ENCODE peak calls at places on chromosomes 6 and 20, in four cellular contexts. One of them, this sample, is unnamed. For H3K4me1, the result is how much of the 10 kb centered on the place peaks cover.

GRCh38 chr6:109121411-109121810 is 26.1 kb downstream of the CEP57L1 start:
- DNase-seq in ovary: no peak
- DNase-seq in tibial nerve: no peak
- DNase-seq in endothelial cell of umbilical vein: peak
- DNase-seq in this sample: no peak

GRCh38 chr6:71608646-71609045 is 277.7 kb upstream of the RIMS1 start:
- DNase-seq in tibial nerve: no peak
- DNase-seq in endothelial cell of umbilical vein: no peak
- DNase-seq in ovary: no peak
- DNase-seq in this sample: no peak

GRCh38 chr6:126546771-126547170 is 206.9 kb downstream of the CENPW start:
- DNase-seq in ovary: no peak
- DNase-seq in tibial nerve: no peak
- DNase-seq in endothelial cell of umbilical vein: no peak
- DNase-seq in this sample: no peak

GRCh38 chr6:58113960-58114359 is 796.5 kb downstream of the PRIM2 start:
- DNase-seq in endothelial cell of umbilical vein: no peak
- DNase-seq in ovary: no peak
- DNase-seq in tibial nerve: no peak
- DNase-seq in this sample: no peak

GRCh38 chr6:41332842-41333736 is 2.3 kb upstream of the NCR2 start:
- DNase-seq in tibial nerve: no peak
- DNase-seq in endothelial cell of umbilical vein: no peak
- DNase-seq in ovary: no peak
- DNase-seq in this sample: no peak

GRCh38 chr6:82118150-82118562 is 129.4 kb downstream of the IBTK start:
- DNase-seq in tibial nerve: no peak
- DNase-seq in endothelial cell of umbilical vein: no peak
- DNase-seq in ovary: no peak
- DNase-seq in this sample: no peak

GRCh38 chr6:161417712-161418457 is 144.0 kb upstream of the AGPAT4 start:
- DNase-seq in ovary: peak
- DNase-seq in tibial nerve: peak
- DNase-seq in endothelial cell of umbilical vein: no peak
- DNase-seq in this sample: no peak

GRCh38 chr6:87200469-87201174 is 45.3 kb downstream of the ZNF292 start:
- DNase-seq in endothelial cell of umbilical vein: no peak
- DNase-seq in tibial nerve: no peak
- DNase-seq in ovary: no peak
- DNase-seq in this sample: no peak

DNA sequence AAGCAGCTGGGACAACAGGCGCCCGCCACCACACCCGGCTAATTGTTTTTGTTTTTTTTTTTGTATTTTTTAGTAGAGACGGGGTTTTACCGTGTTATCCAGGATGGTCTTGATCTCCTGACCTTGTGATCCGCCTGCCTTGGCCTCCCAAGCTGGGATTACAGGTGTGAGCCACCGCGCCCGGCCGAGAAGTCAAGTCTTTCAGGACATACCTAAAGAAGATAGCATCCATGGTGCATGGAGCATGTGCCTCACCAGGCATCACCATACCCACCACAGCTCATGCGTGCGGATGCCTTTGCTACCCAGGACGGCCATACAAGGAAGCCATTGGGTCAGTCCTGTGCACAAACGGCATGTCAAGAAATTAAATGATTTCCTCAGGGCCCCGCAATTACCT is 60.8 kb downstream of the DACT2 start:
- DNase-seq in ovary: no peak
- DNase-seq in tibial nerve: no peak
- DNase-seq in endothelial cell of umbilical vein: no peak
- DNase-seq in this sample: no peak
- TF ChIP-seq POLR2A in ovary: no peak
- TF ChIP-seq POLR2A in tibial nerve: no peak
- TF ChIP-seq POLR2A in endothelial cell of umbilical vein: no peak
- TF ChIP-seq POLR2A in this sample: no peak

GRCh38 chr20:62062661-62063600 is 2.8 kb downstream of the TAF4 start:
- DNase-seq in ovary: no peak
- DNase-seq in endothelial cell of umbilical vein: no peak
- DNase-seq in tibial nerve: no peak
- DNase-seq in this sample: peak

GRCh38 chr20:62061851-62062418 is 3.7 kb downstream of the TAF4 start:
- DNase-seq in tibial nerve: no peak
- DNase-seq in ovary: no peak
- DNase-seq in endothelial cell of umbilical vein: no peak
- DNase-seq in this sample: peak

GRCh38 chr20:62064788-62065668 is 653 bp downstream of the TAF4 start:
- DNase-seq in ovary: no peak
- DNase-seq in tibial nerve: no peak
- DNase-seq in endothelial cell of umbilical vein: no peak
- DNase-seq in this sample: peak

GRCh38 chr20:62063981-62064787 is 1.5 kb downstream of the TAF4 start:
- DNase-seq in ovary: no peak
- DNase-seq in endothelial cell of umbilical vein: no peak
- DNase-seq in tibial nerve: no peak
- DNase-seq in this sample: peak

DNA sequence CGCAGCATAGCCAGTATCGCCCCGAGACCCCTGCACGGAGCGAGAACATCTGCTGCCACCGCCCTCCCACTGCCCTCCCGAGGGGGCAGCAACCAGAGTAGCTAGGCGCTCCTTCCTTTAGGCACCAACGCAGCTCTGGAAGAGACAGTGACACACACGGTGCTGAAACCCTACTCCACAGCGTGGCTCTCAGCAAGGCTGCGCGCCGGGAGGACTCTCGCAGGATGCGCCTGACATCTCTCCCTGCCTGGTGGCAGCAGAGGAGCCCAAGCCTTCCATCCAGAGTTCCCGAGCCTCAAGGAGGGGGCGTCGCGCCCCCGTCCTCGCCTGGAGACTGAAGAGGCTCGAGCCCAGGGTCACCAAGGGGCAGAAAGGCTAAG is 2.1 kb downstream of the TAF4 start:
- DNase-seq in tibial nerve: no peak
- DNase-seq in ovary: no peak
- DNase-seq in endothelial cell of umbilical vein: no peak
- DNase-seq in this sample: peak
- H3K27ac ChIP-seq in tibial nerve: peak
- H3K27ac ChIP-seq in ovary: no peak
- H3K27ac ChIP-seq in endothelial cell of umbilical vein: no peak
- H3K27ac ChIP-seq in this sample: no peak

GRCh38 chr20:36104856-36105255 is 49.7 kb upstream of the EPB41L1 start:
- DNase-seq in ovary: no peak
- DNase-seq in tibial nerve: no peak
- DNase-seq in endothelial cell of umbilical vein: no peak
- DNase-seq in this sample: no peak
- H3K4me1 ChIP-seq in ovary: under half
- H3K4me1 ChIP-seq in tibial nerve: under half
- H3K4me1 ChIP-seq in endothelial cell of umbilical vein: under half
- H3K4me1 ChIP-seq in this sample: under half

GRCh38 chr20:57748601-57749130 is 38.9 kb upstream of the PMEPA1 start:
- DNase-seq in ovary: peak
- DNase-seq in tibial nerve: peak
- DNase-seq in endothelial cell of umbilical vein: peak
- DNase-seq in this sample: peak

GRCh38 chr20:57747889-57748456 is 38.2 kb upstream of the PMEPA1 start:
- DNase-seq in tibial nerve: no peak
- DNase-seq in endothelial cell of umbilical vein: no peak
- DNase-seq in ovary: no peak
- DNase-seq in this sample: peak

GRCh38 chr20:57746201-57746600 is 36.4 kb upstream of the PMEPA1 start:
- DNase-seq in ovary: no peak
- DNase-seq in tibial nerve: no peak
- DNase-seq in endothelial cell of umbilical vein: no peak
- DNase-seq in this sample: peak

GRCh38 chr20:57749131-57749690 is 39.4 kb upstream of the PMEPA1 start:
- DNase-seq in endothelial cell of umbilical vein: peak
- DNase-seq in tibial nerve: no peak
- DNase-seq in ovary: no peak
- DNase-seq in this sample: peak

GRCh38 chr20:57746832-57747404 is 37.1 kb upstream of the PMEPA1 start:
- DNase-seq in ovary: no peak
- DNase-seq in tibial nerve: no peak
- DNase-seq in endothelial cell of umbilical vein: no peak
- DNase-seq in this sample: peak
- TF ChIP-seq POLR2A in ovary: no peak
- TF ChIP-seq POLR2A in tibial nerve: no peak
- TF ChIP-seq POLR2A in endothelial cell of umbilical vein: no peak
- TF ChIP-seq POLR2A in this sample: no peak

GRCh38 chr6:143401636-143402370 is 48.7 kb downstream of the ADAT2 start:
- DNase-seq in tibial nerve: no peak
- DNase-seq in endothelial cell of umbilical vein: no peak
- DNase-seq in ovary: no peak
- DNase-seq in this sample: no peak
- H3K27ac ChIP-seq in tibial nerve: no peak
- H3K27ac ChIP-seq in endothelial cell of umbilical vein: no peak
- H3K27ac ChIP-seq in ovary: no peak
- H3K27ac ChIP-seq in this sample: no peak

GRCh38 chr6:116386581-116387299 is 16.0 kb downstream of the DSE start:
- DNase-seq in endothelial cell of umbilical vein: peak
- DNase-seq in ovary: no peak
- DNase-seq in tibial nerve: no peak
- DNase-seq in this sample: no peak
- H3K4me1 ChIP-seq in endothelial cell of umbilical vein: under half
- H3K4me1 ChIP-seq in ovary: under half
- H3K4me1 ChIP-seq in tibial nerve: under half
- H3K4me1 ChIP-seq in this sample: half or more

GRCh38 chr6:70557998-70558397 is 8.7 kb upstream of the SDHAF4 start:
- DNase-seq in ovary: no peak
- DNase-seq in tibial nerve: no peak
- DNase-seq in endothelial cell of umbilical vein: no peak
- DNase-seq in this sample: no peak
- TF ChIP-seq POLR2A in ovary: no peak
- TF ChIP-seq POLR2A in tibial nerve: no peak
- TF ChIP-seq POLR2A in endothelial cell of umbilical vein: no peak
- TF ChIP-seq POLR2A in this sample: no peak

GRCh38 chr6:47439348-47439668 is 38.3 kb upstream of the CD2AP start:
- DNase-seq in tibial nerve: no peak
- DNase-seq in endothelial cell of umbilical vein: no peak
- DNase-seq in ovary: no peak
- DNase-seq in this sample: no peak
- H3K27ac ChIP-seq in tibial nerve: no peak
- H3K27ac ChIP-seq in endothelial cell of umbilical vein: no peak
- H3K27ac ChIP-seq in ovary: no peak
- H3K27ac ChIP-seq in this sample: no peak

GRCh38 chr20:43710370-43711044 is 16.3 kb downstream of the GTSF1L start:
- DNase-seq in tibial nerve: no peak
- DNase-seq in ovary: no peak
- DNase-seq in endothelial cell of umbilical vein: no peak
- DNase-seq in this sample: no peak

GRCh38 chr20:43715511-43715910 is 11.3 kb downstream of the GTSF1L start:
- DNase-seq in ovary: no peak
- DNase-seq in endothelial cell of umbilical vein: no peak
- DNase-seq in tibial nerve: no peak
- DNase-seq in this sample: no peak

GRCh38 chr20:43715044-43715443 is 11.8 kb downstream of the GTSF1L start:
- DNase-seq in tibial nerve: no peak
- DNase-seq in endothelial cell of umbilical vein: no peak
- DNase-seq in ovary: no peak
- DNase-seq in this sample: no peak

GRCh38 chr20:43716123-43716522 is 10.7 kb downstream of the GTSF1L start:
- DNase-seq in endothelial cell of umbilical vein: no peak
- DNase-seq in ovary: no peak
- DNase-seq in tibial nerve: no peak
- DNase-seq in this sample: no peak

DNA sequence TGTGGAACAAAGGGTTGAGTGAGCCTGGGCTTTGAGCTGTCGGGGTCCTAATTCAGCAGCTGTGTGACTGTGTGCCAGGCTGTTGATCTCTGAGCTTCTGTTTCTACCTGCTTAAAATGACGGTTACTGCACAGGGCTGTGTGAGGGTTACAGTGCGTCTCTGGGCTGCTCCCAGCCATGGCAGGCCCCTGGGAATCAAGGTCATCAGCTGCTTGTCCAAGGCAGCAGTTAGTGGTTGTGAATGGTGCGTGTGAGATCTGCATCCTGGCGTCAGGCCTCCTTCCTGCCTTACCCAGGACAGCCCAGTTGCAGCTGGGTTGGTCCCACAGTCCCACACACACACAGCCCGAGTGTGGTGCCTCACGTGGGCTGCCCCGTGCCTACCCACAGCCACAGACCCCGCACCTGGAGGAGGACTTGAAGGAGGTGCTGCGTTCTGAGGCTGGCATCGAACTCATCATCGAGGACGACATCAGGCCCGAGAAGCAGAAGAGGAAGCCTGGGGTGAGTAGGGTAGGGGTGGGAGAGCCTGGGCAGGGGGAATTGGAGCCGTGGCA is 15.6 kb downstream of the GTSF1L start:
- DNase-seq in tibial nerve: no peak
- DNase-seq in ovary: no peak
- DNase-seq in endothelial cell of umbilical vein: no peak
- DNase-seq in this sample: no peak
- H3K4me1 ChIP-seq in tibial nerve: under half
- H3K4me1 ChIP-seq in ovary: under half
- H3K4me1 ChIP-seq in endothelial cell of umbilical vein: under half
- H3K4me1 ChIP-seq in this sample: under half